ENCODE peak calls at places on chromosome 16, in ten cellular contexts. H, J, Q, X, F, N, W, A, S and I are unnamed samples.

GRCh38 chr16:4369006-4369766 is 2.5 kb upstream of the VASN start:
- DNase-seq in H (no peak), J (no peak), Q (no peak), X (peak; percentile 80), F (no peak), N (no peak), W (peak; percentile 74), A (no peak), S (no peak), I (no peak)

GRCh38 chr16:53779186-53779585 is 75.2 kb downstream of the FTO start:
- DNase-seq in H (no peak), J (no peak), Q (no peak), X (no peak), F (no peak), N (no peak), W (no peak), A (no peak), S (no peak), I (no peak)

GRCh38 chr16:4261557-4262172 is 11.2 kb downstream of the TFAP4 start:
- DNase-seq in H (no peak), J (no peak), Q (peak; percentile 40), X (no peak), F (no peak), N (no peak), W (no peak), A (peak; percentile 33), S (no peak), I (peak; percentile 50)

GRCh38 chr16:29675811-29676643 is 3.0 kb upstream of the QPRT start:
- DNase-seq in H (no peak), J (no peak), Q (peak; percentile 38), X (peak; percentile 31), F (no peak), N (peak; percentile 77), W (peak; percentile 52), A (peak; percentile 30), S (no peak), I (no peak)

GRCh38 chr16:70687172-70687531 is 1.3 kb upstream of the MTSS2 start:
- DNase-seq in H (no peak), J (peak; percentile 35), Q (no peak), X (no peak), F (no peak), N (no peak), W (no peak), A (no peak), S (no peak), I (no peak)

GRCh38 chr16:22222998-22223397 is 16.9 kb downstream of the EEF2K start:
- DNase-seq in H (no peak), J (no peak), Q (no peak), X (no peak), F (no peak), N (no peak), W (no peak), A (no peak), S (no peak), I (no peak)

GRCh38 chr16:71407731-71408130 is 34.1 kb downstream of the TLE7 start:
- DNase-seq in H (no peak), J (no peak), Q (no peak), X (no peak), F (no peak), N (peak; percentile 57), W (no peak), A (no peak), S (no peak), I (no peak)

GRCh38 chr16:78985736-78986605 is 614.6 kb downstream of the MAF start:
- DNase-seq in H (no peak), J (no peak), Q (no peak), X (no peak), F (no peak), N (no peak), W (no peak), A (no peak), S (no peak), I (no peak)

GRCh38 chr16:28863929-28864886 is 565 bp downstream of the SH2B1 start:
- DNase-seq in H (no peak), J (peak; percentile 58), Q (peak; percentile 24), X (peak; percentile 45), F (no peak), N (no peak), W (peak; percentile 59), A (peak; percentile 66), S (peak; percentile 44), I (peak; percentile 40)

GRCh38 chr16:70752381-70752780 is 48.6 kb downstream of the VAC14 start:
- DNase-seq in H (no peak), J (no peak), Q (no peak), X (no peak), F (no peak), N (no peak), W (no peak), A (no peak), S (no peak), I (no peak)

GRCh38 chr16:47019563-47019962 is 46.1 kb upstream of the DNAJA2 start:
- DNase-seq in H (no peak), J (no peak), Q (no peak), X (no peak), F (no peak), N (peak; percentile 82), W (peak; percentile 11), A (peak; percentile 13), S (no peak), I (no peak)

GRCh38 chr16:77599793-77600415 is 122.4 kb upstream of the NUDT7 start:
- DNase-seq in H (no peak), J (no peak), Q (peak; percentile 27), X (peak; percentile 11), F (no peak), N (peak; percentile 59), W (peak; percentile 22), A (peak; percentile 55), S (no peak), I (no peak)

GRCh38 chr16:47008174-47008573 is 34.7 kb upstream of the DNAJA2 start:
- DNase-seq in H (no peak), J (no peak), Q (no peak), X (peak; percentile 17), F (no peak), N (no peak), W (no peak), A (no peak), S (no peak), I (no peak)

GRCh38 chr16:9012848-9013507 is 49.3 kb upstream of the USP7 start:
- DNase-seq in H (no peak), J (peak; percentile 43), Q (no peak), X (no peak), F (no peak), N (no peak), W (no peak), A (peak; percentile 54), S (no peak), I (no peak)

GRCh38 chr16:88631920-88632586 is 6.3 kb upstream of the IL17C start:
- DNase-seq in H (no peak), J (no peak), Q (no peak), X (no peak), F (no peak), N (no peak), W (no peak), A (no peak), S (no peak), I (no peak)

GRCh38 chr16:57167951-57168350 is 17.9 kb downstream of the PSME3IP1 start:
- DNase-seq in H (no peak), J (no peak), Q (peak; percentile 58), X (peak; percentile 58), F (peak; percentile 33), N (peak; percentile 91), W (peak; percentile 76), A (peak; percentile 77), S (no peak), I (no peak)

GRCh38 chr16:14202697-14203096 is 131.6 kb downstream of the MRTFB start:
- DNase-seq in H (no peak), J (no peak), Q (no peak), X (no peak), F (no peak), N (peak; percentile 4), W (no peak), A (no peak), S (no peak), I (no peak)

GRCh38 chr16:20871935-20872815 is 28.0 kb downstream of the DCUN1D3 start:
- DNase-seq in H (no peak), J (no peak), Q (no peak), X (no peak), F (no peak), N (no peak), W (no peak), A (no peak), S (no peak), I (no peak)

GRCh38 chr16:31452631-31453106 is 6.6 kb upstream of the ARMC5 start:
- DNase-seq in H (no peak), J (no peak), Q (no peak), X (peak; percentile 94), F (no peak), N (no peak), W (peak; percentile 97), A (peak; percentile 89), S (no peak), I (no peak)

GRCh38 chr16:4976079-4976478 is 17.9 kb downstream of the SEC14L5 start:
- DNase-seq in H (no peak), J (no peak), Q (no peak), X (no peak), F (no peak), N (peak; percentile 71), W (no peak), A (no peak), S (no peak), I (no peak)

GRCh38 chr16:15611610-15612009 is 31.3 kb downstream of the MARF1 start:
- DNase-seq in H (no peak), J (no peak), Q (no peak), X (peak; percentile 21), F (no peak), N (no peak), W (peak; percentile 45), A (peak; percentile 54), S (no peak), I (no peak)

GRCh38 chr16:3121843-3122467 is 9.6 kb downstream of the ZNF205 start:
- DNase-seq in H (no peak), J (no peak), Q (no peak), X (no peak), F (no peak), N (no peak), W (no peak), A (no peak), S (no peak), I (no peak)

GRCh38 chr16:4226251-4227039 is 15.4 kb downstream of the SRL start:
- DNase-seq in H (no peak), J (no peak), Q (no peak), X (no peak), F (no peak), N (no peak), W (no peak), A (no peak), S (no peak), I (no peak)

GRCh38 chr16:74931445-74931844 is 53.5 kb downstream of the WDR59 start:
- DNase-seq in H (no peak), J (no peak), Q (no peak), X (no peak), F (no peak), N (no peak), W (no peak), A (no peak), S (no peak), I (no peak)

GRCh38 chr16:8776193-8776592 is 21.2 kb downstream of the TMEM186 start:
- DNase-seq in H (no peak), J (no peak), Q (no peak), X (no peak), F (no peak), N (no peak), W (no peak), A (no peak), S (no peak), I (no peak)

GRCh38 chr16:86452451-86452850 is 57.9 kb upstream of the FOXF1 start:
- DNase-seq in H (no peak), J (no peak), Q (no peak), X (no peak), F (no peak), N (no peak), W (peak; percentile 17), A (no peak), S (no peak), I (no peak)

GRCh38 chr16:66714659-66715307 is 18.2 kb upstream of the CMTM4 start:
- DNase-seq in H (no peak), J (no peak), Q (no peak), X (peak; percentile 33), F (no peak), N (no peak), W (peak; percentile 44), A (no peak), S (no peak), I (no peak)

GRCh38 chr16:25006504-25007055 is 8.6 kb downstream of the ARHGAP17 start:
- DNase-seq in H (no peak), J (no peak), Q (no peak), X (peak; percentile 92), F (no peak), N (no peak), W (peak; percentile 92), A (peak; percentile 56), S (no peak), I (no peak)